ENCODE peak calls at places on chromosomes 11 and 22, in ten cellular contexts. W is activated naive CD8-positive, alpha-beta T cell treated with anti-CD3 and anti-CD28 coated beads, Interleukin-2, amount 50 U/mL, for 24 hours; G is AG20443; C is activated CD4-positive, CD25-positive, alpha-beta regulatory T cell; A is NCI-H510A; B is lower lobe of right lung; O is GDM1; I is amniotic stem cell; F is NCI-H1092; V is COR-L47. R is an unnamed sample.

GRCh38 chr11:70732493-70733206 is 334.3 kb downstream of the CTTN start:
- DNase-seq in W (no peak), I (no peak), C (no peak), A (no peak), O (no peak), G (no peak), F (no peak), B (peak), V (no peak), R (no peak)

GRCh38 chr22:42613869-42614268 is 814 bp downstream of the POLDIP3 start:
- DNase-seq in O (no peak), W (peak), F (no peak), I (no peak), B (no peak), V (no peak), A (no peak), G (no peak), C (no peak), R (no peak)

GRCh38 chr11:11865449-11865848 is 23.7 kb downstream of the USP47 start:
- DNase-seq in B (no peak), O (no peak), C (no peak), F (no peak), G (no peak), A (no peak), W (no peak), V (no peak), I (no peak), R (no peak)

GRCh38 chr22:40215266-40215665 is 37.5 kb downstream of the TNRC6B start:
- DNase-seq in A (no peak), G (no peak), F (no peak), V (no peak), B (peak), I (no peak), W (no peak), C (no peak), O (peak), R (no peak)

GRCh38 chr11:59221438-59221837 is 8.7 kb upstream of the MPEG1 start:
- DNase-seq in W (no peak), F (no peak), V (no peak), C (no peak), B (no peak), I (peak), G (peak), A (no peak), O (no peak), R (no peak)

GRCh38 chr22:26610072-26610958 is 7.5 kb downstream of the CRYBB1 start:
- DNase-seq in V (no peak), F (no peak), W (peak), A (no peak), C (no peak), I (peak), O (no peak), B (no peak), G (peak), R (no peak)

GRCh38 chr22:25482868-25483639 is 81.4 kb upstream of the GRK3 start:
- DNase-seq in F (peak), G (no peak), A (no peak), C (no peak), O (no peak), W (no peak), I (no peak), V (no peak), B (no peak), R (no peak)

GRCh38 chr22:23613193-23613973 is 18.7 kb downstream of the DRICH1 start:
- DNase-seq in F (no peak), A (no peak), G (no peak), B (no peak), W (no peak), I (no peak), C (no peak), V (no peak), O (no peak), R (no peak)

GRCh38 chr22:28670691-28671261 is 8.9 kb downstream of the TTC28 start:
- DNase-seq in A (no peak), I (no peak), O (no peak), W (no peak), C (no peak), V (no peak), G (no peak), B (no peak), F (no peak), R (no peak)

GRCh38 chr11:79285756-79286155 is 155.1 kb downstream of the TENM4 start:
- DNase-seq in I (no peak), B (no peak), F (no peak), C (no peak), G (no peak), W (no peak), O (no peak), V (no peak), A (no peak), R (no peak)

GRCh38 chr11:16603245-16603644 is 135.2 kb upstream of the C11orf58 start:
- DNase-seq in F (no peak), G (no peak), O (no peak), B (no peak), C (no peak), W (no peak), A (no peak), I (no peak), V (no peak), R (peak)

GRCh38 chr11:72321381-72321996 is 77.5 kb upstream of the PHOX2A start:
- DNase-seq in I (no peak), A (no peak), W (no peak), B (no peak), F (no peak), V (no peak), G (no peak), O (no peak), C (no peak), R (no peak)

GRCh38 chr22:43592470-43592869 is 180.7 kb downstream of the MPPED1 start:
- DNase-seq in B (no peak), I (no peak), F (no peak), O (no peak), G (no peak), C (no peak), W (no peak), V (peak), A (no peak), R (no peak)

GRCh38 chr11:14642873-14643696 is 519 bp upstream of the PDE3B start:
- DNase-seq in B (no peak), A (no peak), G (no peak), V (no peak), W (no peak), C (no peak), F (no peak), O (no peak), I (no peak), R (no peak)

GRCh38 chr11:75107187-75107586 is 10.5 kb upstream of the OR2AT4 start:
- DNase-seq in V (no peak), I (no peak), C (no peak), W (no peak), F (no peak), G (no peak), O (no peak), A (no peak), B (no peak), R (no peak)

GRCh38 chr22:41021655-41022454 is 70.5 kb upstream of the EP300 start:
- DNase-seq in A (peak), W (peak), I (no peak), V (peak), C (peak), F (no peak), O (peak), G (peak), B (peak), R (peak)

GRCh38 chr11:133896642-133897330 is 51.5 kb upstream of the SPATA19 start:
- DNase-seq in V (no peak), I (no peak), W (no peak), O (no peak), B (no peak), G (no peak), C (no peak), F (no peak), A (no peak), R (no peak)

GRCh38 chr22:36554101-36554500 is 25.1 kb upstream of the EIF3D start:
- DNase-seq in C (no peak), V (no peak), I (no peak), O (no peak), W (no peak), B (no peak), F (no peak), G (no peak), A (no peak), R (no peak)

GRCh38 chr22:17777005-17777716 is 2.9 kb upstream of the BID start:
- DNase-seq in V (no peak), W (peak), C (peak), I (no peak), F (no peak), B (peak), O (peak), G (no peak), A (no peak), R (no peak)

GRCh38 chr11:88534185-88534584 is 196.6 kb upstream of the CTSC start:
- DNase-seq in B (no peak), C (no peak), W (no peak), F (no peak), V (no peak), I (no peak), G (no peak), O (no peak), A (no peak), R (no peak)

GRCh38 chr11:87258171-87258833 is 220.6 kb downstream of the TMEM135 start:
- DNase-seq in V (no peak), W (no peak), F (no peak), B (no peak), C (no peak), G (no peak), I (no peak), A (no peak), O (peak), R (no peak)

GRCh38 chr11:58433638-58434203 is 5.8 kb upstream of the OR5B2 start:
- DNase-seq in A (no peak), I (no peak), C (no peak), F (no peak), V (no peak), B (no peak), W (no peak), G (no peak), O (no peak), R (no peak)

GRCh38 chr11:2301631-2302272 is at the start of the genes C11orf21 and TSPAN32:
- DNase-seq in A (no peak), F (no peak), V (no peak), I (no peak), W (peak), C (no peak), B (peak), G (no peak), O (peak), R (no peak)

GRCh38 chr11:128473631-128474030 is 113.7 kb downstream of the ETS1 start:
- DNase-seq in C (no peak), O (no peak), F (no peak), G (peak), A (peak), V (no peak), I (no peak), W (no peak), B (no peak), R (no peak)

GRCh38 chr11:30358569-30358968 is 35.7 kb downstream of the ARL14EP start:
- DNase-seq in O (no peak), C (no peak), F (no peak), W (no peak), G (no peak), A (no peak), V (no peak), B (no peak), I (no peak), R (no peak)

GRCh38 chr11:3735827-3736226 is 61.5 kb downstream of the NUP98 start:
- DNase-seq in A (no peak), B (no peak), C (no peak), I (no peak), O (no peak), F (no peak), G (no peak), V (no peak), W (no peak), R (no peak)

GRCh38 chr11:68470304-68470811 is 9.8 kb downstream of the PPP6R3 start:
- DNase-seq in B (no peak), O (no peak), A (no peak), C (no peak), V (no peak), W (no peak), I (no peak), F (no peak), G (no peak), R (no peak)

GRCh38 chr22:50678651-50679521 is 6.3 kb downstream of the SHANK3 start:
- DNase-seq in C (no peak), O (no peak), A (no peak), V (no peak), G (no peak), F (no peak), W (no peak), I (no peak), B (no peak), R (no peak)

GRCh38 chr11:72006309-72007088 is 7.8 kb downstream of the IL18BP start:
- DNase-seq in F (no peak), V (no peak), I (no peak), C (no peak), G (no peak), B (no peak), A (no peak), W (no peak), O (no peak), R (no peak)

GRCh38 chr11:126700773-126701554 is 299.6 kb downstream of the KIRREL3 start:
- DNase-seq in W (no peak), F (no peak), B (no peak), O (no peak), A (no peak), V (no peak), G (no peak), I (no peak), C (no peak), R (no peak)

GRCh38 chr22:17910561-17911311 is 113.6 kb downstream of the MICAL3 start:
- DNase-seq in A (no peak), C (peak), B (no peak), O (no peak), F (no peak), I (peak), W (no peak), V (no peak), G (peak), R (no peak)

GRCh38 chr11:122601131-122602125 is 54.1 kb upstream of the UBASH3B start:
- DNase-seq in G (peak), V (no peak), O (no peak), F (no peak), I (peak), B (no peak), A (no peak), C (no peak), W (no peak), R (no peak)

GRCh38 chr11:656866-657265 is 19.8 kb downstream of the DRD4 start:
- DNase-seq in V (no peak), G (no peak), O (no peak), F (no peak), W (no peak), C (no peak), I (no peak), A (no peak), B (no peak), R (no peak)

GRCh38 chr11:114078423-114078822 is 18.9 kb downstream of the ZBTB16 start:
- DNase-seq in O (no peak), I (no peak), B (no peak), V (peak), W (no peak), C (no peak), F (no peak), G (no peak), A (no peak), R (peak)

GRCh38 chr11:90493379-90493778 is 270.5 kb upstream of the CHORDC1 start:
- DNase-seq in C (no peak), I (no peak), O (no peak), F (no peak), A (no peak), G (no peak), W (no peak), B (no peak), V (no peak), R (no peak)

GRCh38 chr11:17786824-17787525 is 52.4 kb downstream of the KCNC1 start:
- DNase-seq in W (no peak), G (peak), F (no peak), I (peak), V (no peak), A (no peak), O (no peak), B (no peak), C (no peak), R (no peak)

GRCh38 chr22:20175597-20175900 is 24.7 kb upstream of the CCDC188 start:
- DNase-seq in C (no peak), F (no peak), W (no peak), O (no peak), V (no peak), I (no peak), G (no peak), A (no peak), B (no peak), R (no peak)

GRCh38 chr11:126561327-126561893 is 205.9 kb downstream of the ST3GAL4 start:
- DNase-seq in F (no peak), V (no peak), G (peak), O (peak), A (no peak), I (peak), B (no peak), W (peak), C (no peak), R (peak)

R was measured in HuH-7.